ENCODE peak calls at places on chromosome 11, in seven cellular contexts. One of them, this sample, is unnamed.

GRCh38 chr11:64834031-64834722 is 10.3 kb downstream of the CDC42BPG start:
- DNase-seq in HCT116: no peak
- DNase-seq in hepatocyte: no peak
- DNase-seq in PC-3: no peak
- DNase-seq in OCI-LY7: no peak
- DNase-seq in SK-N-SH: no peak
- DNase-seq in neural progenitor cell: no peak
- DNase-seq in this sample: no peak

GRCh38 chr11:34313099-34313517 is 44.7 kb downstream of the ABTB2 start:
- DNase-seq in SK-N-SH: no peak
- DNase-seq in HCT116: no peak
- DNase-seq in neural progenitor cell: no peak
- DNase-seq in hepatocyte: no peak
- DNase-seq in PC-3: no peak
- DNase-seq in OCI-LY7: peak; percentile 39
- DNase-seq in this sample: peak; percentile 20

GRCh38 chr11:46202696-46203391 is 74.6 kb upstream of the CREB3L1 start:
- DNase-seq in PC-3: no peak
- DNase-seq in SK-N-SH: no peak
- DNase-seq in neural progenitor cell: no peak
- DNase-seq in hepatocyte: no peak
- DNase-seq in OCI-LY7: no peak
- DNase-seq in HCT116: no peak
- DNase-seq in this sample: no peak

GRCh38 chr11:115493905-115494304 is 10.3 kb downstream of the CADM1 start:
- DNase-seq in PC-3: no peak
- DNase-seq in hepatocyte: no peak
- DNase-seq in SK-N-SH: no peak
- DNase-seq in neural progenitor cell: no peak
- DNase-seq in HCT116: no peak
- DNase-seq in OCI-LY7: no peak
- DNase-seq in this sample: no peak

GRCh38 chr11:3177931-3178330 is 12.8 kb upstream of the OSBPL5 start:
- DNase-seq in OCI-LY7: no peak
- DNase-seq in SK-N-SH: no peak
- DNase-seq in PC-3: peak; percentile 59
- DNase-seq in HCT116: no peak
- DNase-seq in hepatocyte: no peak
- DNase-seq in neural progenitor cell: no peak
- DNase-seq in this sample: peak; percentile 68

GRCh38 chr11:19805827-19806226 is 93.2 kb downstream of the NAV2 start:
- DNase-seq in OCI-LY7: no peak
- DNase-seq in hepatocyte: no peak
- DNase-seq in neural progenitor cell: no peak
- DNase-seq in PC-3: no peak
- DNase-seq in SK-N-SH: no peak
- DNase-seq in HCT116: no peak
- DNase-seq in this sample: no peak

GRCh38 chr11:130451261-130452019 is 3.0 kb downstream of the ADAMTS15 start:
- DNase-seq in HCT116: no peak
- DNase-seq in hepatocyte: no peak
- DNase-seq in OCI-LY7: no peak
- DNase-seq in PC-3: peak; percentile 76
- DNase-seq in SK-N-SH: no peak
- DNase-seq in neural progenitor cell: no peak
- DNase-seq in this sample: peak; percentile 59

GRCh38 chr11:123251656-123252344 is 56.8 kb upstream of the CLMP start:
- DNase-seq in SK-N-SH: no peak
- DNase-seq in neural progenitor cell: no peak
- DNase-seq in HCT116: no peak
- DNase-seq in PC-3: no peak
- DNase-seq in hepatocyte: no peak
- DNase-seq in OCI-LY7: no peak
- DNase-seq in this sample: peak; percentile 69

GRCh38 chr11:126542621-126543020 is 187.1 kb downstream of the ST3GAL4 start:
- DNase-seq in neural progenitor cell: no peak
- DNase-seq in HCT116: no peak
- DNase-seq in PC-3: no peak
- DNase-seq in SK-N-SH: no peak
- DNase-seq in OCI-LY7: no peak
- DNase-seq in hepatocyte: no peak
- DNase-seq in this sample: peak; percentile 52

GRCh38 chr11:130435671-130436070 is 7.3 kb upstream of the ADAMTS8 start:
- DNase-seq in OCI-LY7: no peak
- DNase-seq in SK-N-SH: no peak
- DNase-seq in PC-3: peak; percentile 42
- DNase-seq in hepatocyte: no peak
- DNase-seq in HCT116: no peak
- DNase-seq in neural progenitor cell: no peak
- DNase-seq in this sample: peak; percentile 77

GRCh38 chr11:3644817-3645235 is at the start of gene ART1:
- DNase-seq in PC-3: peak; percentile 4
- DNase-seq in hepatocyte: no peak
- DNase-seq in OCI-LY7: no peak
- DNase-seq in HCT116: peak; percentile 34
- DNase-seq in SK-N-SH: no peak
- DNase-seq in neural progenitor cell: no peak
- DNase-seq in this sample: peak; percentile 19

GRCh38 chr11:82474876-82475275 is 258.8 kb downstream of the FAM181B start:
- DNase-seq in PC-3: no peak
- DNase-seq in HCT116: no peak
- DNase-seq in neural progenitor cell: no peak
- DNase-seq in OCI-LY7: no peak
- DNase-seq in hepatocyte: no peak
- DNase-seq in SK-N-SH: no peak
- DNase-seq in this sample: no peak

GRCh38 chr11:17649696-17650600 is 69.4 kb upstream of the MYOD1 start:
- DNase-seq in PC-3: peak; percentile 48
- DNase-seq in HCT116: no peak
- DNase-seq in hepatocyte: no peak
- DNase-seq in OCI-LY7: no peak
- DNase-seq in neural progenitor cell: no peak
- DNase-seq in SK-N-SH: no peak
- DNase-seq in this sample: no peak

GRCh38 chr11:57476223-57476882 is 16.0 kb downstream of the RTN4RL2 start:
- DNase-seq in OCI-LY7: no peak
- DNase-seq in PC-3: peak; percentile 43
- DNase-seq in hepatocyte: peak; percentile 60
- DNase-seq in SK-N-SH: peak; percentile 79
- DNase-seq in HCT116: no peak
- DNase-seq in neural progenitor cell: peak; percentile 59
- DNase-seq in this sample: no peak

GRCh38 chr11:117221775-117222517 is 9.9 kb downstream of the PCSK7 start:
- DNase-seq in HCT116: no peak
- DNase-seq in hepatocyte: no peak
- DNase-seq in OCI-LY7: no peak
- DNase-seq in PC-3: peak; percentile 82
- DNase-seq in SK-N-SH: no peak
- DNase-seq in neural progenitor cell: no peak
- DNase-seq in this sample: peak; percentile 54

DNA sequence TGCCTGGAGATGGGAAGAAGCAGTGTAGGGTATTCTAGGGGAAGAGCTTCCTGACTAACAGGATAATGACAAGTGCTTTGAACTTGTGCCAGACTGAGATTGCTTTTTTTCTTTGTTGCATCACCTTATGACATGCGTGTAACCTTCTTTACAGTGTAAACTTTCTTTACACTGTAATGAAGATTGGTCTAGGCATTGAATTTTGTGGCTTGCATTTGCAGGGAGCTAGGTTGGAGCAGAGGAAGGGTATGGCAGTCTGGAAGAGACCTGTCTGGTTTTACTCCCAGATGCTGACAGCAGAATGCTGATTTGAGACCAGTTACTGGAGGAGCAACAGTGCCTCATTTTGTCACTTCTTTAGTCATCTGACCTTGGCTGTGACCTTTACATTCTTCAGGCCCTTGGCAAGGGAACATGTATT is 5.6 kb downstream of the DDB2 start:
- DNase-seq in HCT116: no peak
- DNase-seq in PC-3: peak; percentile 70
- DNase-seq in neural progenitor cell: no peak
- DNase-seq in SK-N-SH: no peak
- DNase-seq in OCI-LY7: no peak
- DNase-seq in hepatocyte: no peak
- DNase-seq in this sample: peak; percentile 82
- TF ChIP-seq EZH2phosphoT487 in HCT116: no peak
- TF ChIP-seq EZH2phosphoT487 in PC-3: no peak
- TF ChIP-seq EZH2phosphoT487 in neural progenitor cell: no peak
- TF ChIP-seq EZH2phosphoT487 in SK-N-SH: no peak
- TF ChIP-seq EZH2phosphoT487 in OCI-LY7: no peak
- TF ChIP-seq EZH2phosphoT487 in hepatocyte: no peak
- TF ChIP-seq EZH2phosphoT487 in this sample: peak; percentile 64

GRCh38 chr11:13962198-13962561 is 343 bp upstream of the SPON1 start:
- DNase-seq in neural progenitor cell: no peak
- DNase-seq in PC-3: no peak
- DNase-seq in OCI-LY7: no peak
- DNase-seq in hepatocyte: no peak
- DNase-seq in HCT116: no peak
- DNase-seq in SK-N-SH: no peak
- DNase-seq in this sample: no peak
- H2AFZ ChIP-seq in neural progenitor cell: peak overlapping the region; percentile 89
- H2AFZ ChIP-seq in PC-3: no peak overlapping the region
- H2AFZ ChIP-seq in OCI-LY7: no peak overlapping the region
- H2AFZ ChIP-seq in hepatocyte: peak overlapping the region; percentile 73
- H2AFZ ChIP-seq in HCT116: no peak overlapping the region
- H2AFZ ChIP-seq in SK-N-SH: no peak overlapping the region
- H2AFZ ChIP-seq in this sample: peak overlapping the region; percentile 43

DNA sequence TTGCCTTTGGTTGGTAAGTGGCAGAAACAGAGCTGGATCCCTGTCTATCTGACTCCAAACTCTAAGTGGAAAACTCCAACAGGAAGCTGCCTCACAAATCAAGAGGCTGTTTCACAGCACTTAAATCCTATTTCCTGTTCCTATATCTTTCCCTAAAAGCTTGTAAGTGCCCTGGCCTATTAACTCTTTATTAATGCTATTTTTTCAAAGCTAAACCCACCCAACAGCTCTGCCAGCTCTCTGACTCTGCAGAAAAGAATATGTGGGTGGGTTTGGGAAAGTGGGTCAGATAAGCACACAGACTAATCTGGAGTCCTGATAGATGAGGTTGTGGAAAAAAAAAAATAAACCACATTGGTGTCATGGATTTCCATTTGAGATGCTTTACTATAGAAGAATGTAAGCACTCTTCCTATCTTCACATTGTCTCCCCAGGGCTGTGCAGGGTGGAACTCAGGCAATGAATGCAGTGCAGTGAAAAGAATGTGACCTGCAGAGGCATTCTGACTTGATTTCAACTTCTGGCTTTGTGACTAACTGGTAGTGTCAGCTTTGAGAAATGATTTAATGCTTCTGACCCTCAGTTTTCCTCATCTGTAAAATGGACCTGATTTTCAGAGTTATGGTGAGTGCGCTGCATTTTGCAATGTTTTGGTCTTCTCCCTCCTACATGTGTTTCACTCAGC is 125.6 kb downstream of the AASDHPPT start:
- DNase-seq in neural progenitor cell: no peak
- DNase-seq in OCI-LY7: no peak
- DNase-seq in hepatocyte: no peak
- DNase-seq in HCT116: no peak
- DNase-seq in PC-3: no peak
- DNase-seq in SK-N-SH: peak; percentile 2
- DNase-seq in this sample: no peak
- TF ChIP-seq EZH2phosphoT487 in neural progenitor cell: no peak
- TF ChIP-seq EZH2phosphoT487 in OCI-LY7: no peak
- TF ChIP-seq EZH2phosphoT487 in hepatocyte: no peak
- TF ChIP-seq EZH2phosphoT487 in HCT116: no peak
- TF ChIP-seq EZH2phosphoT487 in PC-3: no peak
- TF ChIP-seq EZH2phosphoT487 in SK-N-SH: no peak
- TF ChIP-seq EZH2phosphoT487 in this sample: no peak

DNA sequence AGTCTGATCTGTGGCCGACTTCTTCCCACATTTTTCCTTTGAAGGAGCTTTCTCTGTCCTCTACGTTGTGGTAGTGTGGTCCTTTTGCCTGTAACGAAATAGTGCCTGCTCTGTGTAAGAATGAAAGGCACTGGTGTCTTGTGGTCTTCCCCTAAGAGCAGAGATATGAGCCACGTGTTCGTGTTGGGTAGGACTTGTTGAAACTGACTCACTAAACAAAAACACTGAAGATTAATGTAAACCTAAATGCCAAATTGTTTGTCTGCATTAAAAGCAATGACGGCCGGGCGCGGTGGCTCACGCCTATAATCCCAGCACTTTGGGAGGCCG is 10.1 kb upstream of the RPS3 start:
- DNase-seq in hepatocyte: no peak
- DNase-seq in neural progenitor cell: no peak
- DNase-seq in SK-N-SH: no peak
- DNase-seq in HCT116: no peak
- DNase-seq in PC-3: no peak
- DNase-seq in OCI-LY7: no peak
- DNase-seq in this sample: no peak
- H2AFZ ChIP-seq in hepatocyte: no peak overlapping the region
- H2AFZ ChIP-seq in neural progenitor cell: peak overlapping the region; percentile 93
- H2AFZ ChIP-seq in SK-N-SH: peak overlapping the region; percentile 48
- H2AFZ ChIP-seq in HCT116: peak overlapping the region; percentile 98
- H2AFZ ChIP-seq in PC-3: peak overlapping the region; percentile 77
- H2AFZ ChIP-seq in OCI-LY7: no peak overlapping the region
- H2AFZ ChIP-seq in this sample: peak overlapping the region; percentile 30

GRCh38 chr11:449889-450808 is at the start of gene PTDSS2:
- DNase-seq in hepatocyte: peak; percentile 98
- DNase-seq in HCT116: peak; percentile 91
- DNase-seq in OCI-LY7: peak; percentile 97
- DNase-seq in neural progenitor cell: peak; percentile 99
- DNase-seq in PC-3: peak; percentile 91
- DNase-seq in SK-N-SH: peak; percentile 94
- DNase-seq in this sample: peak; percentile 99
- TF ChIP-seq EZH2phosphoT487 in hepatocyte: no peak
- TF ChIP-seq EZH2phosphoT487 in HCT116: no peak
- TF ChIP-seq EZH2phosphoT487 in OCI-LY7: no peak
- TF ChIP-seq EZH2phosphoT487 in neural progenitor cell: no peak
- TF ChIP-seq EZH2phosphoT487 in PC-3: no peak
- TF ChIP-seq EZH2phosphoT487 in SK-N-SH: no peak
- TF ChIP-seq EZH2phosphoT487 in this sample: no peak

DNA sequence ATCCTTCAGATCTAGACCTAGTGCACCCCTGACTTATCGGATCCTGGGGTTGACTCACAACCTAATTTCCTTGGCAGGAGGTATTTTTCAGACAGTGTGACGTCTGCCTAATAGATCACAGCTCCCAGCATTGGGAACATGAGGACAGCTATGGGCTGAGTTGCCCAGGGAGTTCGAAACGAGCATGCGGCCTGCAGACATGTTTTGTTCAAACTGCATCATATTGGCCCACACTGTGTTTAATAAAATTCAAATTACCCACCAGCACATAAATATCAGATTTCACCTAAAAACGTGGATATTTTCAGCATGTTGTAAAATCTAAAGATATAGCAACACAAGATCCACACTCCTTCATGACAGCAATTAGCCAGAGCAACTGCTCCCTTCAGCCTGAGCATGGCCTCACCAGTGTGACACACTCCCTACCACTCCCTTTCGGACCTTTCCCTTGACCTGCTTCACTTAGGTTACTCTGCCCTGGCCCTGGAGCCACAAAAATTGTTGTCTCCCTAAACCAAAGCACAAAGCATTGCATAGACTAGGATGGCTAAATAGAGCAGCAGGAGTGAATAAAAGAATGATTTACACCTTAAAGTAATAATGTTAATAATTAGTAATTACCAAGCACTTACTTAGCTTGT is 53.6 kb upstream of the USP47 start:
- DNase-seq in HCT116: no peak
- DNase-seq in hepatocyte: no peak
- DNase-seq in PC-3: no peak
- DNase-seq in neural progenitor cell: no peak
- DNase-seq in SK-N-SH: no peak
- DNase-seq in OCI-LY7: no peak
- DNase-seq in this sample: no peak
- H2AFZ ChIP-seq in HCT116: no peak overlapping the region
- H2AFZ ChIP-seq in hepatocyte: no peak overlapping the region
- H2AFZ ChIP-seq in PC-3: no peak overlapping the region
- H2AFZ ChIP-seq in neural progenitor cell: no peak overlapping the region
- H2AFZ ChIP-seq in SK-N-SH: no peak overlapping the region
- H2AFZ ChIP-seq in OCI-LY7: no peak overlapping the region
- H2AFZ ChIP-seq in this sample: no peak overlapping the region